ENCODE peak calls at places on chromosomes 3 and 15, in five cellular contexts. C is A549, G is H1, U is right lobe of liver, L is breast epithelium. K is an unnamed sample.

GRCh38 chr15:44468713-44469385 is 41.4 kb downstream of the CTDSPL2 start:
- DNase-seq in L (no peak), G (no peak), U (no peak), C (peak; percentile 15), K (no peak)

GRCh38 chr15:100842756-100843730 is 36.6 kb upstream of the ALDH1A3 start:
- DNase-seq in G (no peak), U (no peak), C (no peak), L (no peak), K (no peak)

GRCh38 chr15:69838951-69839350 is 258.8 kb downstream of the TLE3 start:
- DNase-seq in U (no peak), G (no peak), C (no peak), L (no peak), K (no peak)

GRCh38 chr3:125606291-125606690 is 11.0 kb upstream of the OSBPL11 start:
- DNase-seq in C (no peak), U (no peak), G (no peak), L (no peak), K (no peak)

GRCh38 chr15:68676011-68676605 is 97.3 kb downstream of the CORO2B start:
- DNase-seq in L (no peak), U (no peak), G (no peak), C (no peak), K (no peak)

GRCh38 chr3:173287361-173287760 is 110.2 kb upstream of the NLGN1 start:
- DNase-seq in L (no peak), U (no peak), C (no peak), G (no peak), K (no peak)

GRCh38 chr15:88912500-88912921 is 668 bp downstream of the MFGE8 start:
- DNase-seq in U (peak; percentile 48), C (peak; percentile 57), L (no peak), G (no peak), K (no peak)

GRCh38 chr3:137105277-137105977 is 147.6 kb downstream of the IL20RB start:
- DNase-seq in G (no peak), L (no peak), C (peak; percentile 29), U (no peak), K (no peak)

GRCh38 chr15:66829551-66830131 is 127.6 kb downstream of the SMAD6 start:
- DNase-seq in L (no peak), U (no peak), C (no peak), G (no peak), K (no peak)

GRCh38 chr15:77710171-77710570 is 77.5 kb upstream of the LINGO1 start:
- DNase-seq in C (no peak), L (no peak), G (no peak), U (no peak), K (no peak)

GRCh38 chr3:149646181-149646766 is 11.6 kb downstream of the WWTR1 start:
- DNase-seq in G (no peak), U (no peak), L (no peak), C (peak; percentile 41), K (no peak)

DNA sequence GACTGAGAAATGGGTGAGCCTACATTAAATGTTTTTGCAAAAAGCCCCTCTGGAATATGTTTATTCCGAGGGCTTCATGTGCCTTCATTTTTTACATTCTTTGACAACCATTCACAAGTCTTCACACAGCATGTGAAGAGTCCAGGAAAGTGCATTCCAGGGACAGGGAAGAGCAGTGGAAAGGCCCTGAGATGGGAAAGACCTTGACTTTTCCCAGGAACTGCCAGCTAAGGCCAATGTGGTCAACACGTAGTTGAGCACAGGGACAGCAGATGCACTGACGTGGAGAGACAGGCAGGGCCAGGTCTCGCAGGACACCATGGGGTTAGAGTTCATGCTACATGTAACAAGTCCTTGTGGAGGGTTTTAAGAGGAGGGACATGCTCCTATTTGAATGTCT is 21.7 kb downstream of the SSR3 start:
- DNase-seq in G (no peak), U (no peak), L (no peak), C (no peak), K (no peak)
- H3K4me1 ChIP-seq in G (peaks cover 1% of the 10 kb centered on the region), U (peaks cover 5% of the 10 kb centered on the region), L (no peaks in the 10 kb centered on the region), C (peaks cover 41% of the 10 kb centered on the region), K (peaks cover 7% of the 10 kb centered on the region)

GRCh38 chr3:15612001-15612400 is 10.5 kb downstream of the BTD start:
- DNase-seq in L (no peak), U (no peak), C (no peak), G (no peak), K (no peak)

GRCh38 chr3:15611018-15611417 is 9.5 kb downstream of the BTD start:
- DNase-seq in G (no peak), L (no peak), U (no peak), C (no peak), K (no peak)

GRCh38 chr3:15610083-15610482 is 8.5 kb downstream of the BTD start:
- DNase-seq in L (no peak), G (no peak), U (peak; percentile 82), C (peak; percentile 64), K (no peak)

GRCh38 chr3:15614958-15615357 is 13.4 kb downstream of the BTD start:
- DNase-seq in G (no peak), C (no peak), L (no peak), U (no peak), K (no peak)

GRCh38 chr3:15616053-15616452 is 14.5 kb downstream of the BTD start:
- DNase-seq in C (no peak), L (no peak), G (no peak), U (no peak), K (no peak)
- TF ChIP-seq POLR2A in C (no peak), L (no peak), G (no peak), U (no peak), K (no peak)

GRCh38 chr15:63708141-63708772 is 111.1 kb downstream of the FBXL22 start:
- DNase-seq in G (no peak), U (no peak), C (no peak), L (no peak), K (no peak)
- H3K4me1 ChIP-seq in G (no peaks in the 10 kb centered on the region), U (no peaks in the 10 kb centered on the region), C (peaks cover 5% of the 10 kb centered on the region), L (no peaks in the 10 kb centered on the region), K (no peaks in the 10 kb centered on the region)

DNA sequence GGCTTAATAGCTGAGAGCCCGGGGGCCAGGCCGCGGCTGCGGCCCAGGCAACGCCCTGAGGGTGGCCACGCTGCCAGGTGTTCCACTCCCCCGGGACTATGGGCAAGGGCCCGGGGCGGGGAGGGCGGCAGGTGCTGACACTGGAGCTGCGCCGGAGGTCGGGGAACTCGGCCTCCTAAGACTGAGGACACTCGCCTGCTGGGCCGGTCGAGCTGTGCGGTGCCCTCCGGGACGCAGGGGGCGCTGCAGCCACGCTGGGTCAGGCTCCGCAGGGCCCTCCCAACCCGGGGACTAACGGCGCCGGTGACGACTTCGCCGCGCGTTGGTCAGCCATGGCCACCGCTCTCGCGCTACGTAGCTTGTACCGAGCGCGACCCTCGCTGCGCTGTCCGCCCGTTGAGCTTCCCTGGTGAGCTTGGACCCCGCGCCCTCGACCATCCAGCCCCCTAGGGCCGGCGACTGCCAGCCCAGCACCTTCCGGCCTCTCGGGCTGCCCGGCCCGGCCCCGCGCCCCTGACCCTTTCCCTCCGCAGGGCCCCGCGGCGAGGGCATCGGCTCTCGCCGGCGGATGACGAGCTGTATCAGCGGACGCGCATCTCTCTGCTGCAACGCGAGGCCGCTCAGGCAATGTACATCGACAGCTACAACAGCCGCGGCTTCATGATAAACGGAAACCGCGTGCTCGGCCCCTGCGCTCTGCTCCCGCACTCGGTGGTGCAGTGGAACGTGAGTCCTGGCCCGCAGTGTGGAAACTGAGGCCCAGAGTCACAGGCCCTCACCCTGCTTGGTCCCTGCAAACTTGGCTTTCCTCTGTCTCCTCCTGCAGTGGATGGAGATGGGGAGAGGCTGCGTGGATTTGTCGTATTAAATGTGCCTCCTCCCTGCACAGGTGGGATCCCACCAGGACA is at the start of gene NDUFAF3:
- DNase-seq in L (peak; percentile 90), U (peak; percentile 94), G (peak; percentile 98), C (peak; percentile 63), K (peak; percentile 96)
- TF ChIP-seq POLR2A in L (peak; percentile 55), U (peak; percentile 71), G (no peak), C (peak; percentile 93), K (peak; percentile 83)

DNA sequence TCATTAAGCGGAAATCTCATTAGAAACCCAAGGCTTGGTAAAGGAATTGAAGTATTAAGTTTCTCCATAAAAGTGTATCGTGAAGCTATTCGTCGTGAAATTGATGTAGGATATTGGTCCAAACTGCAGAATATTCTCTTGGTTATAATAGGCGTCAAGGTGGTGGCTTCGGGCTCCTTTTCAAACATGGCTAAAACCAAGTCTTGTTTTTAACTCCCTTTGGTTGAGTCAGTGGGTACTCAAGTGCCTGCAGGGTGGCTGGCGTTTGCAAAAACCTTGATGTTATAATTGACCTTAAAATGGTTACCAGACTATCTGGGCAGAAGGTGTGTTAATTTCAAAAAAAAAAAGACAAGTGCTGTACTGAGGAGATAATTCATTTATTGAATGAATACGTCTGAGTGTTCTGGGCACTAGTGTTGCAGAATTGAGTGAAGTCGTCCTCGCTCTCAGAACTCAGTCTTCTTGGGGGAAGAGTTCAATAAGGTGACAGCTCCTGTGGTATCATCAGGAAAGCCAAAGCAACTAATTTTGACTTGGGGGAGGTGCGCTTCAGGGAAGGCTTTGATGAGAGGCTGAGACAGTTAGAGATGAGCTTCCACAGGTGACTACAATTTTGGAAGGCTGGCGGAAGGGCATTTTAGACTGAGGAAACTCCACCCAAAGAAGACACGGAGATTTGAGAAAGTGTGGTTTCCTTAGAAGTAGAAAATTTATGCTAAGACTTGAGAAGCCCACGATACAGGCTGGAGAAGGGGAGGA is 1.6 kb downstream of the UBE2Q2 start:
- DNase-seq in C (no peak), G (no peak), U (no peak), L (no peak), K (no peak)
- H3K4me1 ChIP-seq in C (peaks cover 21% of the 10 kb centered on the region), G (no peaks in the 10 kb centered on the region), U (peaks cover 4% of the 10 kb centered on the region), L (no peaks in the 10 kb centered on the region), K (peaks cover 45% of the 10 kb centered on the region)

K was measured in suprapubic skin.